ENCODE peak calls at places on chromosome 17, in seven cellular contexts. F is prostate gland, H is stomach, L is A549, B is sigmoid colon, Z is transverse colon, V is Peyer's patch. P is an unnamed sample.
A peak's percentile ranks its signal among the peaks of the same experiment; 100 is the strongest.

GRCh38 chr17:53017227-53017626 is 805.5 kb upstream of the KIF2B start:
- DNase-seq in Z (no peak), F (no peak), V (no peak), B (no peak), L (no peak), H (no peak), P (no peak)

GRCh38 chr17:74807376-74807775 is 31.2 kb upstream of the NAT9 start:
- DNase-seq in Z (no peak), L (no peak), F (no peak), H (no peak), B (no peak), V (no peak), P (no peak)

GRCh38 chr17:34598161-34598776 is 18.9 kb downstream of the TMEM132E start:
- DNase-seq in V (no peak), F (no peak), H (no peak), Z (no peak), L (no peak), B (no peak), P (no peak)

GRCh38 chr17:45749831-45750335 is 34.2 kb upstream of the CRHR1 start:
- DNase-seq in F (no peak), V (no peak), B (no peak), Z (no peak), H (no peak), L (no peak), P (no peak)

GRCh38 chr17:79154446-79154845 is 79.8 kb downstream of the ENGASE start:
- DNase-seq in H (peak; percentile 32), B (no peak), L (no peak), F (no peak), V (no peak), Z (no peak), P (peak; percentile 49)

GRCh38 chr17:37779554-37779953 is 34.7 kb upstream of the HNF1B start:
- DNase-seq in Z (no peak), B (no peak), F (no peak), H (no peak), V (no peak), L (no peak), P (no peak)

GRCh38 chr17:3960764-3961163 is 3.5 kb downstream of the ATP2A3 start:
- DNase-seq in B (no peak), V (no peak), Z (peak; percentile 44), H (no peak), F (no peak), L (no peak), P (no peak)

GRCh38 chr17:63378411-63379076 is 67.6 kb downstream of the CYB561 start:
- DNase-seq in L (no peak), Z (no peak), V (no peak), F (no peak), H (no peak), B (no peak), P (no peak)

GRCh38 chr17:79741751-79742588 is 11.2 kb downstream of the ENPP7 start:
- DNase-seq in F (peak; percentile 62), H (peak; percentile 83), L (peak; percentile 93), Z (peak; percentile 75), B (peak; percentile 73), V (peak; percentile 86), P (peak; percentile 77)

GRCh38 chr17:64615025-64615677 is 47.0 kb downstream of the SMURF2 start:
- DNase-seq in F (no peak), H (no peak), V (no peak), L (no peak), B (no peak), Z (no peak), P (no peak)

GRCh38 chr17:65064452-65065019 is 8.0 kb upstream of the GNA13 start:
- DNase-seq in H (no peak), Z (no peak), L (peak; percentile 32), F (peak; percentile 82), V (no peak), B (peak; percentile 28), P (no peak)

GRCh38 chr17:39599665-39600468 is 7.9 kb downstream of the NEUROD2 start:
- DNase-seq in F (no peak), H (no peak), Z (no peak), V (no peak), L (no peak), B (no peak), P (no peak)

GRCh38 chr17:40550608-40551007 is 14.7 kb downstream of the CCR7 start:
- DNase-seq in Z (peak; percentile 21), L (no peak), H (peak; percentile 25), B (peak; percentile 88), V (peak; percentile 43), F (no peak), P (peak; percentile 41)

GRCh38 chr17:64081802-64082799 is 47.8 kb downstream of the ERN1 start:
- DNase-seq in V (no peak), B (no peak), F (peak; percentile 69), L (peak; percentile 79), Z (peak; percentile 34), H (no peak), P (no peak)

GRCh38 chr17:13117616-13118015 is 99.8 kb upstream of the ELAC2 start:
- DNase-seq in V (no peak), H (no peak), L (no peak), B (no peak), Z (no peak), F (no peak), P (no peak)

GRCh38 chr17:13113821-13114525 is 96.1 kb upstream of the ELAC2 start:
- DNase-seq in H (no peak), Z (no peak), L (no peak), B (no peak), V (no peak), F (no peak), P (no peak)

GRCh38 chr17:13118311-13118710 is 100.5 kb upstream of the ELAC2 start:
- DNase-seq in L (no peak), V (no peak), B (no peak), H (no peak), F (no peak), Z (no peak), P (no peak)

GRCh38 chr17:13114601-13115024 is 96.8 kb upstream of the ELAC2 start:
- DNase-seq in Z (no peak), L (peak; percentile 63), F (no peak), H (peak; percentile 47), B (no peak), V (no peak), P (no peak)
- TF ChIP-seq CTCF in Z (peak; percentile 58), L (peak; percentile 66), F (peak; percentile 34), H (no peak), B (no peak), V (no peak), P (peak; percentile 15)

GRCh38 chr17:8610558-8610957 is 20.0 kb downstream of the MYH10 start:
- DNase-seq in F (no peak), Z (no peak), L (no peak), B (no peak), V (no peak), H (no peak), P (no peak)

GRCh38 chr17:8608001-8608400 is 22.5 kb downstream of the MYH10 start:
- DNase-seq in H (no peak), Z (no peak), L (no peak), F (no peak), V (no peak), B (no peak), P (no peak)

GRCh38 chr17:8611135-8611534 is 19.4 kb downstream of the MYH10 start:
- DNase-seq in L (no peak), F (peak; percentile 16), V (no peak), B (no peak), H (no peak), Z (no peak), P (no peak)

GRCh38 chr17:8611671-8612298 is 18.7 kb downstream of the MYH10 start:
- DNase-seq in B (no peak), F (no peak), Z (no peak), L (no peak), V (no peak), H (no peak), P (no peak)

GRCh38 chr17:8609910-8610309 is 20.6 kb downstream of the MYH10 start:
- DNase-seq in B (no peak), F (no peak), Z (no peak), V (no peak), L (no peak), H (no peak), P (no peak)
- H3K27ac ChIP-seq in B (no peak overlapping the region), F (no peak overlapping the region), Z (no peak overlapping the region), V (no peak overlapping the region), L (no peak overlapping the region), H (no peak overlapping the region), P (no peak overlapping the region)

DNA sequence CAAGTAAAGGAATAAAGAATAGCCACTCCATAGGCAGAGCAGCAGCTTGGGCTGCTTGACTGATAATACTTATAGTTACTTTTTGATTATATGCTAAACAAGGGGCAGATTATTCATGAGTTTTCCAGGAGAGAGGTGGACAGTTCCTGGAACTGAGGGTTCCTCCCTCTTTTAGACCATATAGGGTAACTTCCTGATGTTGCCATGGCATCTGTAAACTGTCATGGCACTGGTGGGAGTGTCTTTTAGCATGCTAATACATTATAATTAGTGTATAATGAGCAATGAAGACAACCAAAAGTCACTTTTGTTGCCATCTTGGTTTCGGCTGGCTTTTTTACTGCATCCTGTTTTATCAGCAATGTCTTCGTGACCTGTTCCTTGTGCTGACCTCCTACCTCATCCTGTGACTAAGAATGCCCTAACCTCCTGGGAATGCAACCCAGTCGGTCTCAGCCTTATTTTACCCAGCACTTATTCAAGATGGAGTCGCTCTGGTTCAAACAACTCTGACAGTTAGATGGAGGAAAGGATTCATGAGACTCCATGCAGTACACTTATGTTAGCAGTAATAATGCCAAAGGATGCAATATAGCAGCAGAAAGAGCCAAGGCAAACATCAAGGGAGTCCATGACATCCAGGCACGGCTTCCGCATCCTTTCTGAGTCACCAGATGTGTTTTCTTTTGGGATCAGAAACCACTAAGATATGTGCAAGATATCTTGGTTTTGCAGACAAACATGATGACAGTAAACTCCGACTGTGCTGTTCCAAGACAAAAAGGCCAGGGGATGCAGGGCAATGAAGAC is 55.8 kb upstream of the B4GALNT2 start:
- DNase-seq in L (no peak), Z (no peak), B (no peak), V (no peak), H (no peak), F (no peak), P (no peak)
- TF ChIP-seq POLR2A in L (no peak), Z (no peak), B (no peak), V (no peak), H (no peak), F (no peak), P (no peak)

DNA sequence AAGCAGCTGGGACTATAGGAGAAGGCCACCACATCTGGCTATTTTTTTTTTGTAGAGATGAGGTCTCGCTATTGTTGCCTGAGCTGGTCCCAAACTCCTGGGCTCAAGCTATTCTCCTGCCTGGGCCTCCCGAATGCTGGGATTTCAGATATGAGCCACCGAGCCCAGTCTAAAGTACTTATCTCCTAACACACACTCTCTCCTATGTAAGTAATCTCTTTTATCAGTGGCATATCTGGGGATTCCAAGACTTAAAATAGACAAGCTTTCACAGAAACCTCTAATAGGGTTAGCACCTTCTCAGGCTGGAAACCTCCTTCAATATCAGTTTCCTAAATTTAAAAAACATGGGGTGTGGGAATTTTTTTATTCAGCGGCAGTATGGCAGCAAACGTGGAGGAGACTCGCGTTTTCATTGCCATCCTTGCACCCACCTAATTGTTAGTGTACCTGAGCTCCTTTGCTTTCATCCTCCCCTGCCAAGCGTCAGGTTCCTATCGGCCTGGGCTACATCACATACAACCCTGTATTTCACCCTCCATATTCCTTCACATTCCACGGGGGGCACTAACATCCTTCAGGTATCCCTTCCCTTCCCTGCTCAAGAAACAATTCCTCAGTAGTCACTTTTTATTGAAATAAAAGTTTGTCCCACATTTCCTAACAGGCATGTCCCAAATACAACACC is 1.1 kb downstream of the EZH1 start:
- DNase-seq in H (no peak), Z (no peak), L (peak; percentile 61), F (no peak), V (no peak), B (no peak), P (no peak)
- TF ChIP-seq CTCF in H (no peak), Z (no peak), L (no peak), F (no peak), V (no peak), B (no peak), P (peak; percentile 5)

GRCh38 chr17:82314721-82315605 is 2.4 kb downstream of the CD7 start:
- DNase-seq in F (no peak), H (no peak), L (no peak), V (no peak), B (no peak), Z (no peak), P (no peak)
- H3K27ac ChIP-seq in F (no peak overlapping the region), H (no peak overlapping the region), L (no peak overlapping the region), V (no peak overlapping the region), B (no peak overlapping the region), Z (no peak overlapping the region), P (no peak overlapping the region)

P was measured in right lobe of liver.